ENCODE peak calls at places on chromosomes 12 and 14, in nine cellular contexts. Z, A, V, P, Y, E, R, K and L are unnamed samples. For H3K36me3, the result is how much of the 10 kb centered on the place peaks cover.

GRCh38 chr14:33307691-33308369 is 369.2 kb downstream of the NPAS3 start:
- DNase-seq in A (no peak), Y (no peak), R (no peak), Z (peak), P (no peak), E (no peak), V (peak), K (peak), L (no peak)

GRCh38 chr12:27969011-27969900 is 3.3 kb downstream of the PTHLH start:
- DNase-seq in K (no peak), Y (no peak), Z (peak), E (no peak), A (no peak), P (peak), R (peak), V (peak), L (no peak)

GRCh38 chr12:101891462-101891971 is 14.1 kb downstream of the DRAM1 start:
- DNase-seq in R (no peak), E (peak), K (no peak), V (peak), Y (peak), Z (no peak), P (no peak), A (peak), L (no peak)

GRCh38 chr14:38948171-38948570 is 154.9 kb downstream of the SEC23A start:
- DNase-seq in R (no peak), A (no peak), P (no peak), V (no peak), Z (no peak), E (peak), K (no peak), Y (no peak), L (no peak)

GRCh38 chr14:59306775-59307174 is 118.3 kb downstream of the DAAM1 start:
- DNase-seq in A (no peak), E (peak), Y (no peak), K (no peak), R (no peak), V (no peak), Z (no peak), P (no peak), L (no peak)

GRCh38 chr14:95440951-95441350 is 75.5 kb downstream of the SYNE3 start:
- DNase-seq in E (no peak), A (no peak), K (no peak), P (no peak), R (no peak), V (no peak), Y (no peak), Z (no peak), L (no peak)

GRCh38 chr14:51548187-51548586 is 103.5 kb upstream of the FRMD6 start:
- DNase-seq in Y (no peak), A (no peak), Z (no peak), K (no peak), E (no peak), V (no peak), P (no peak), R (no peak), L (no peak)

GRCh38 chr12:25322918-25323773 is 72.4 kb upstream of the KRAS start:
- DNase-seq in Y (no peak), K (no peak), Z (no peak), R (no peak), V (no peak), P (no peak), A (no peak), E (peak), L (no peak)

GRCh38 chr12:5010130-5010529 is 33.5 kb upstream of the KCNA5 start:
- DNase-seq in V (no peak), A (no peak), Y (no peak), P (no peak), K (peak), Z (no peak), R (no peak), E (no peak), L (no peak)

GRCh38 chr12:123533672-123534643 is at the start of gene RILPL1:
- DNase-seq in Y (peak), R (peak), P (peak), Z (peak), E (peak), A (peak), V (peak), K (peak), L (peak)

GRCh38 chr12:53287741-53288216 is 7.6 kb upstream of the PFDN5 start:
- DNase-seq in A (peak), Z (peak), V (peak), Y (peak), K (peak), P (peak), E (peak), R (peak), L (peak)

GRCh38 chr12:51749201-51749985 is 99.1 kb downstream of the FIGNL2 start:
- DNase-seq in E (no peak), Z (no peak), R (no peak), A (no peak), P (no peak), K (no peak), V (no peak), Y (no peak), L (no peak)

GRCh38 chr12:117178301-117178700 is 12.0 kb downstream of the FBXO21 start:
- DNase-seq in Y (no peak), K (no peak), E (no peak), V (no peak), R (no peak), P (no peak), A (no peak), Z (no peak), L (no peak)

GRCh38 chr12:117178745-117179144 is 11.5 kb downstream of the FBXO21 start:
- DNase-seq in A (no peak), P (no peak), Z (no peak), Y (no peak), R (no peak), E (no peak), V (no peak), K (no peak), L (no peak)

GRCh38 chr12:117182866-117183265 is 7.4 kb downstream of the FBXO21 start:
- DNase-seq in Y (peak), K (no peak), Z (no peak), A (no peak), P (no peak), V (no peak), E (no peak), R (no peak), L (no peak)

GRCh38 chr12:117180790-117181467 is 9.3 kb downstream of the FBXO21 start:
- DNase-seq in E (no peak), A (no peak), V (no peak), Z (no peak), Y (no peak), K (no peak), P (no peak), R (no peak), L (no peak)
- H3K36me3 ChIP-seq in E (under half), A (under half), V (under half), Z (half or more), Y (under half), K (under half), P (half or more), R (half or more), L (under half)

GRCh38 chr12:56346663-56347062 is 8.0 kb downstream of the IL23A start:
- DNase-seq in V (no peak), Z (peak), Y (no peak), E (no peak), K (no peak), A (no peak), R (no peak), P (no peak), L (no peak)

GRCh38 chr12:56348776-56349175 is 10.1 kb downstream of the IL23A start:
- DNase-seq in K (no peak), V (no peak), P (no peak), E (no peak), A (no peak), Z (no peak), R (no peak), Y (no peak), L (no peak)

GRCh38 chr12:56351325-56351724 is 8.6 kb downstream of the STAT2 start:
- DNase-seq in P (no peak), A (no peak), Y (no peak), Z (no peak), K (no peak), E (no peak), V (no peak), R (no peak), L (no peak)

DNA sequence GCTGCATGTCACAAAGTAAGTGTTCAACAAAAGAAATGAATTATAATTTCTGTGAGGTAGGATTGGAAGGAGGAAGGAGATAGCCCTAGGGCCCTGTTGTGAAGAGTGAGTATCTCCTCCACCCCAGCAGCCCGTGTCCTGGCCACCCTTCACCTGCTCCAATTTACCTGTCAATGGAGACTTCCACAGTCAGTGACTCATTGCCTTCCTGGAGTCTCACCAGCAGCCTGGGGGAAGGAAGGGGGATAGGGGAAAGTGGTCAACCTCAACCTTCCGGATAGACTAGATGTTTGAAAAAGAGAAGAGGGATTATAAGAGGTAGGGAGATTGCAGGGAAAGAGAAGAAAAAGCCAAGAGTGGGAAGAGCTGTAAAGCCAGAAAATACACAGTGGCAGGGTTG is 9.2 kb downstream of the STAT2 start:
- DNase-seq in E (no peak), K (no peak), P (no peak), V (no peak), Z (no peak), R (no peak), Y (no peak), A (no peak), L (no peak)
- H3K36me3 ChIP-seq in E (under half), K (half or more), P (under half), V (half or more), Z (under half), R (half or more), Y (under half), A (under half), L (under half)

GRCh38 chr12:111643428-111643826 is 42.3 kb downstream of the BRAP start:
- DNase-seq in V (no peak), R (no peak), E (no peak), K (no peak), Z (no peak), A (peak), P (no peak), Y (no peak), L (peak)

GRCh38 chr12:111640498-111640897 is 41.4 kb upstream of the ATXN2 start:
- DNase-seq in K (no peak), Y (no peak), A (no peak), Z (no peak), P (no peak), R (no peak), E (no peak), V (no peak), L (no peak)

GRCh38 chr12:111642681-111643427 is 42.9 kb downstream of the BRAP start:
- DNase-seq in R (no peak), Y (no peak), E (no peak), V (no peak), P (no peak), A (no peak), K (no peak), Z (no peak), L (no peak)

GRCh38 chr12:111650912-111651311 is 34.8 kb downstream of the BRAP start:
- DNase-seq in V (no peak), Y (no peak), Z (no peak), P (no peak), K (no peak), A (no peak), R (no peak), E (no peak), L (no peak)

DNA sequence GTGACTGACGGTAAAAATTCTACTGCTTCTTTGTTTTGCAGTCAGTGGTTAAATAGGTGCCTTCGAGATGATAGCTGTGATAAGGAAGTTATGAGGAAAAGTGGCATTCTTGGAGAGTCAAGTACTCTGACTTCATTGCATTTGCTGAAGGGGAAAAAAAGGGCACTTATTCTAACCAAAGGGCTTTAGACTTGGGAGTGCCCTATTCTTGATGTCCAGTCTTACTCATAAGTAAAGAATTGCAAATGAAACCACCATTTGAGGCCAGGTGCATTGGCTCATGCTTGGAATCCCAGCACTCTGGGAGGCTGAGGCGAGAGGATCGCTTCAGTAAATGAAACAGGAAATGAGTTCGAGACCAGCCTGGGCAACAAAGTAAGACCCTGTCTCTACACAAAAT is 40.3 kb downstream of the BRAP start:
- DNase-seq in A (no peak), K (no peak), R (no peak), V (no peak), P (no peak), Z (no peak), Y (no peak), E (peak), L (no peak)
- H3K36me3 ChIP-seq in A (under half), K (half or more), R (half or more), V (under half), P (under half), Z (under half), Y (under half), E (under half), L (under half)

DNA sequence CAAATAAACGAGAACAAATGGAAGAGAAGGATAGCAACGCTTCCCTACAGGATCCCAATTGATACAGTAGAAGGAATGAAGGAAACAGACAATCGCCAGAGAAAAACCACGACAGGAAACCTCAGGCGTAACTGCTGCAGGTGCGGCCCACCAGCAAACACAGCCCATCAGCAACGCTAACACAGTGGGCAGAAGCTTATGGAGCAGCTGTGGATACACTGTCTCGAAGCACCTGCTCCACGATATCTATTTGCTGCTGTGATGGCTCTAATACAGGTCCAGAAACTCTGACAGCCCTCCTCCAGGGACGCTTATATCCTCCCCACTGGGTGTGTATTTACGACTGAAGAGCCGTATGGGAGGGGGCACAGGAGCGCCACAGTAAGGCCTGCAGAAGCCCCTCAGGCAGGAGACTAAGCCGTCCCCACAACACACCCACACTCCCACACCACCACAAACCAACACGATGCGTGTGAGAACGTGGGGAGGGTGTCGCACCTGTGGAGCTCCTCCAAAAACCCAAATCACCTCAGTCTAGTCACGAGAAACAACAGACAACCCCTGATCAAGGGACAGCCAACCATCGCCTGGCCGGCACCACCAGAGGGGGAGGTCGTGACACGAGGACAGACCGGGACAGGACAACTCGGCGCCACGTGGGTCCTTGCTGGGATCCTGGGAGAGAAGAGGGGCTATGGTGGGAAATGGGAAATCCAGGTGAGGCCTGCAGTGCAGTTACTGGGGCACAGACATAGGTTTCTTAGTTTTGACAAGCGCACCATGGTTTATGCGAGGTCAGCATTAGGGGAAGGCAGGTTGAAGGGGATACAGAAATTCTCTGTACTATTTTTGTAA is 24.0 kb downstream of the POLE start:
- DNase-seq in A (no peak), P (no peak), K (no peak), R (no peak), V (peak), Y (no peak), Z (no peak), E (no peak), L (no peak)
- H3K36me3 ChIP-seq in A (under half), P (under half), K (half or more), R (half or more), V (under half), Y (under half), Z (half or more), E (half or more), L (under half)

GRCh38 chr14:100359881-100360280 is 36.7 kb downstream of the SLC25A47 start:
- DNase-seq in R (no peak), K (no peak), P (no peak), E (no peak), A (no peak), Y (no peak), V (no peak), Z (no peak), L (no peak)
- H3K36me3 ChIP-seq in R (half or more), K (half or more), P (under half), E (under half), A (under half), Y (under half), V (under half), Z (under half), L (under half)

GRCh38 chr12:69052613-69053408 is 119.8 kb upstream of the CPM start:
- DNase-seq in K (no peak), V (no peak), R (no peak), Z (peak), E (peak), Y (peak), A (no peak), P (no peak), L (no peak)
- H3K36me3 ChIP-seq in K (under half), V (under half), R (under half), Z (under half), E (under half), Y (under half), A (under half), P (under half), L (under half)

GRCh38 chr12:132736378-132736777 is 25.3 kb downstream of the ANKLE2 start:
- DNase-seq in R (no peak), A (no peak), Z (no peak), K (no peak), E (no peak), V (no peak), P (no peak), Y (no peak), L (no peak)
- H3K36me3 ChIP-seq in R (half or more), A (under half), Z (under half), K (half or more), E (half or more), V (half or more), P (half or more), Y (under half), L (under half)

GRCh38 chr12:122043476-122043875 is 21.8 kb downstream of the BCL7A start:
- DNase-seq in R (no peak), K (no peak), A (no peak), Z (no peak), E (no peak), Y (no peak), V (no peak), P (no peak), L (no peak)

GRCh38 chr12:122048156-122048555 is 26.5 kb downstream of the BCL7A start:
- DNase-seq in E (no peak), Y (no peak), V (no peak), R (no peak), P (no peak), A (no peak), Z (no peak), K (no peak), L (no peak)

GRCh38 chr12:122046145-122046544 is 24.5 kb downstream of the BCL7A start:
- DNase-seq in Z (no peak), E (no peak), R (no peak), K (no peak), V (no peak), P (no peak), Y (no peak), A (no peak), L (no peak)

GRCh38 chr12:122042910-122043309 is 21.2 kb downstream of the BCL7A start:
- DNase-seq in Y (no peak), Z (no peak), P (no peak), V (no peak), A (no peak), K (no peak), E (no peak), R (no peak), L (no peak)

DNA sequence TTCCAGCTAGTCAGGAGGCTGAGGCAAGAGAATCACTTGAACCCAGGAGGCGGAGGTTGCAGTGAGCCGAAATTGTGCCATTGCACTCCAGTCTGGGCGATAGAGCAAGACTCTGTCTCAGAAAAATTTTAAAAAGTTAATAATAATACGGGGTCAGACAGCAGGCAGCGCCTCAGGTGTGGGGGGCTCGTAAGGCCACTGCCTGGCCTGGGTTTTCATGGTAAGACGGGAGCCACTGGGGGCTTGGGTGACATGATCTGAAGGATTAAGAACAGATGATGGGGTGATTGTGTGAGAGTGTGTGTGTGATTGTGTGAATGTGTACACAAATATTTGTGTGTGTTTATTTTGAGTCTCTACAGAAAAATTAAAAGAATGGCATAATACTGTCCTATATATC is 23.6 kb downstream of the BCL7A start:
- DNase-seq in E (no peak), P (no peak), Z (no peak), R (no peak), V (no peak), A (no peak), Y (no peak), K (no peak), L (no peak)
- H3K36me3 ChIP-seq in E (under half), P (under half), Z (under half), R (under half), V (under half), A (under half), Y (under half), K (under half), L (under half)

GRCh38 chr12:21478756-21479455 is 22.5 kb downstream of the RECQL start:
- DNase-seq in V (no peak), Z (no peak), E (no peak), K (no peak), A (no peak), P (no peak), Y (no peak), R (no peak), L (no peak)
- H3K36me3 ChIP-seq in V (under half), Z (under half), E (under half), K (half or more), A (under half), P (under half), Y (under half), R (half or more), L (under half)

GRCh38 chr12:71661977-71662522 is 1.6 kb downstream of the ZFC3H1 start:
- DNase-seq in V (no peak), P (no peak), A (no peak), R (no peak), K (no peak), E (peak), Z (no peak), Y (no peak), L (peak)
- H3K36me3 ChIP-seq in V (under half), P (under half), A (under half), R (under half), K (under half), E (under half), Z (under half), Y (under half), L (under half)